ENCODE peak calls at places on chromosomes 5 and 9, in seven cellular contexts. G, L, A, T, Y, M and C are unnamed samples.

GRCh38 chr9:127991017-127991756 is 10.4 kb upstream of the EEIG1 start:
- DNase-seq in G (peak), Y (no peak), A (no peak), T (no peak), M (no peak), L (no peak), C (no peak)

GRCh38 chr9:87569008-87569908 is 71.6 kb downstream of the DAPK1 start:
- DNase-seq in A (peak), M (no peak), G (peak), T (peak), Y (no peak), L (no peak), C (no peak)

GRCh38 chr9:90894956-90895687 is 93.5 kb downstream of the SYK start:
- DNase-seq in T (peak), G (no peak), A (peak), L (no peak), M (no peak), Y (peak), C (no peak)

GRCh38 chr9:133115604-133116345 is 5.3 kb downstream of the RALGDS start:
- DNase-seq in Y (no peak), A (peak), G (no peak), L (peak), M (peak), T (peak), C (no peak)

GRCh38 chr9:91346644-91347043 is 15.1 kb downstream of the AUH start:
- DNase-seq in G (no peak), T (peak), A (no peak), M (no peak), Y (no peak), L (no peak), C (no peak)

GRCh38 chr9:7756088-7756487 is 43.5 kb downstream of the DMAC1 start:
- DNase-seq in T (peak), L (no peak), A (no peak), Y (no peak), G (no peak), M (no peak), C (no peak)

GRCh38 chr5:5289537-5289936 is 132.9 kb upstream of the ICE1 start:
- DNase-seq in G (no peak), M (no peak), A (no peak), L (no peak), Y (no peak), T (no peak), C (no peak)

GRCh38 chr9:123349691-123350480 is 6.1 kb upstream of the CRB2 start:
- DNase-seq in A (peak), M (peak), Y (peak), L (no peak), T (peak), G (peak), C (peak)

GRCh38 chr9:122346478-122347347 is 24.1 kb upstream of the PTGS1 start:
- DNase-seq in M (no peak), L (peak), T (peak), Y (peak), G (no peak), A (peak), C (peak)

GRCh38 chr5:150619359-150620230 is 20.9 kb upstream of the SYNPO start:
- DNase-seq in A (no peak), M (no peak), G (peak), T (peak), Y (peak), L (peak), C (no peak)

GRCh38 chr9:70466976-70467551 is 52.6 kb upstream of the KLF9 start:
- DNase-seq in G (no peak), T (peak), A (no peak), Y (peak), M (no peak), L (no peak), C (peak)

GRCh38 chr5:68499952-68500351 is 284.4 kb downstream of the PIK3R1 start:
- DNase-seq in L (no peak), Y (peak), A (no peak), G (no peak), M (no peak), T (peak), C (peak)

GRCh38 chr9:3359048-3359692 is 166.6 kb downstream of the RFX3 start:
- DNase-seq in L (no peak), Y (no peak), G (no peak), A (no peak), T (no peak), M (no peak), C (no peak)

GRCh38 chr9:110555971-110556370 is 23.6 kb downstream of the SVEP1 start:
- DNase-seq in A (no peak), Y (peak), T (peak), L (peak), G (no peak), M (no peak), C (peak)

GRCh38 chr5:21615195-21615765 is 1237.9 kb downstream of the CDH12 start:
- DNase-seq in Y (no peak), M (no peak), T (no peak), A (no peak), G (no peak), L (no peak), C (no peak)

GRCh38 chr5:69315972-69316371 is 16.6 kb downstream of the CCDC125 start:
- DNase-seq in A (no peak), L (no peak), M (no peak), Y (no peak), G (no peak), T (no peak), C (no peak)

GRCh38 chr5:168219515-168220410 is 71.7 kb upstream of the WWC1 start:
- DNase-seq in L (no peak), A (peak), Y (peak), M (peak), T (peak), G (peak), C (peak)

GRCh38 chr9:131809941-131810344 is 70.1 kb upstream of the RAPGEF1 start:
- DNase-seq in G (peak), M (no peak), A (no peak), T (no peak), Y (peak), L (no peak), C (peak)

GRCh38 chr9:114359801-114360200 is 28.0 kb downstream of the AKNA start:
- DNase-seq in Y (no peak), G (no peak), M (no peak), A (no peak), L (no peak), T (no peak), C (no peak)